ENCODE peak calls at places on chromosomes 12 and 14, in seven cellular contexts. M is GM12865, V is AG04450, C is body of pancreas, T is pulmonary artery endothelial cell, Z is progenitor cell of endocrine pancreas, R is AML-193. E is an unnamed sample.

GRCh38 chr12:3187846-3188755 is 110.9 kb downstream of the TSPAN9 start:
- DNase-seq in M (no peak), V (no peak), C (no peak), T (no peak), Z (no peak), R (no peak), E (no peak)

GRCh38 chr14:58864751-58865519 is 227.2 kb downstream of the DACT1 start:
- DNase-seq in M (no peak), V (peak; percentile 60), C (no peak), T (no peak), Z (no peak), R (no peak), E (no peak)

GRCh38 chr12:6936642-6937480 is 6.8 kb upstream of the RNU7-1 start:
- DNase-seq in M (peak; percentile 73), V (no peak), C (no peak), T (no peak), Z (no peak), R (no peak), E (no peak)

GRCh38 chr12:16324772-16325171 is 22.7 kb upstream of the MGST1 start:
- DNase-seq in M (no peak), V (no peak), C (no peak), T (no peak), Z (no peak), R (no peak), E (no peak)

GRCh38 chr12:26551385-26551784 is 281.6 kb downstream of the ITPR2 start:
- DNase-seq in M (peak; percentile 7), V (no peak), C (no peak), T (no peak), Z (no peak), R (no peak), E (no peak)

GRCh38 chr12:6536894-6537579 is 2.7 kb downstream of the GAPDH start:
- DNase-seq in M (peak; percentile 25), V (no peak), C (no peak), T (no peak), Z (no peak), R (no peak), E (no peak)

GRCh38 chr14:74563233-74563585 is 48.8 kb downstream of the LTBP2 start:
- DNase-seq in M (no peak), V (no peak), C (no peak), T (no peak), Z (no peak), R (no peak), E (no peak)

GRCh38 chr14:34064349-34064748 is 113.5 kb upstream of the EGLN3 start:
- DNase-seq in M (no peak), V (no peak), C (peak; percentile 17), T (no peak), Z (no peak), R (no peak), E (no peak)

GRCh38 chr14:52988153-52988552 is 37.3 kb upstream of the FERMT2 start:
- DNase-seq in M (no peak), V (no peak), C (no peak), T (no peak), Z (no peak), R (no peak), E (no peak)

GRCh38 chr14:99755068-99755405 is 38.2 kb upstream of the EML1 start:
- DNase-seq in M (no peak), V (no peak), C (no peak), T (no peak), Z (no peak), R (no peak), E (no peak)

GRCh38 chr12:113896194-113896593 is 69.9 kb downstream of the RBM19 start:
- DNase-seq in M (no peak), V (no peak), C (no peak), T (no peak), Z (no peak), R (no peak), E (no peak)

GRCh38 chr14:77786148-77786547 is 13.8 kb upstream of the ADCK1 start:
- DNase-seq in M (no peak), V (no peak), C (no peak), T (no peak), Z (no peak), R (no peak), E (no peak)

GRCh38 chr12:2047752-2048151 is 5.0 kb upstream of the CACNA1C start:
- DNase-seq in M (no peak), V (no peak), C (no peak), T (no peak), Z (no peak), R (no peak), E (no peak)

GRCh38 chr12:47237751-47238211 is 158.0 kb upstream of the AMIGO2 start:
- DNase-seq in M (no peak), V (no peak), C (no peak), T (no peak), Z (no peak), R (no peak), E (no peak)

GRCh38 chr14:70013269-70013873 is 134.2 kb downstream of the SMOC1 start:
- DNase-seq in M (peak; percentile 55), V (no peak), C (peak; percentile 70), T (no peak), Z (no peak), R (peak; percentile 11), E (no peak)

GRCh38 chr14:21087294-21088091 is 11.0 kb downstream of the ZNF219 start:
- DNase-seq in M (peak; percentile 78), V (no peak), C (no peak), T (peak; percentile 83), Z (no peak), R (peak; percentile 37), E (peak; percentile 85)

GRCh38 chr12:85765443-85765842 is 70.8 kb downstream of the RASSF9 start:
- DNase-seq in M (no peak), V (no peak), C (no peak), T (no peak), Z (no peak), R (no peak), E (no peak)

GRCh38 chr12:108643941-108644742 is 10.4 kb upstream of the SELPLG start:
- DNase-seq in M (no peak), V (no peak), C (no peak), T (no peak), Z (no peak), R (no peak), E (peak; percentile 38)

GRCh38 chr12:5185435-5186069 is 141.9 kb downstream of the KCNA5 start:
- DNase-seq in M (no peak), V (no peak), C (no peak), T (no peak), Z (no peak), R (no peak), E (no peak)

GRCh38 chr12:31393004-31393550 is 67.1 kb upstream of the SINHCAF start:
- DNase-seq in M (no peak), V (no peak), C (no peak), T (no peak), Z (no peak), R (no peak), E (no peak)

GRCh38 chr12:103097496-103097895 is 140.0 kb downstream of the ASCL1 start:
- DNase-seq in M (no peak), V (no peak), C (no peak), T (no peak), Z (no peak), R (no peak), E (no peak)

GRCh38 chr12:108826115-108826806 is 31.1 kb downstream of the SSH1 start:
- DNase-seq in M (no peak), V (peak; percentile 83), C (no peak), T (peak; percentile 88), Z (no peak), R (no peak), E (peak; percentile 98)

GRCh38 chr14:30882431-30882830 is 8.1 kb downstream of the COCH start:
- DNase-seq in M (no peak), V (no peak), C (no peak), T (no peak), Z (no peak), R (no peak), E (no peak)

GRCh38 chr12:6950944-6951540 is at the start of gene PTPN6:
- DNase-seq in M (peak; percentile 89), V (no peak), C (no peak), T (no peak), Z (no peak), R (peak; percentile 79), E (no peak)

GRCh38 chr12:87120440-87120839 is 864.2 kb upstream of the MGAT4C start:
- DNase-seq in M (no peak), V (no peak), C (no peak), T (no peak), Z (no peak), R (no peak), E (no peak)

GRCh38 chr12:124681779-124682391 is 114.5 kb upstream of the NCOR2 start:
- DNase-seq in M (no peak), V (no peak), C (no peak), T (peak; percentile 48), Z (no peak), R (no peak), E (peak; percentile 70)

GRCh38 chr12:120115692-120116442 is 686 bp downstream of the RAB35 start:
- DNase-seq in M (peak; percentile 73), V (no peak), C (peak; percentile 45), T (no peak), Z (no peak), R (peak; percentile 35), E (peak; percentile 29)

GRCh38 chr12:130338794-130339601 is 1.3 kb downstream of the PIWIL1 start:
- DNase-seq in M (no peak), V (no peak), C (no peak), T (no peak), Z (no peak), R (no peak), E (no peak)

GRCh38 chr14:101097109-101097793 is 193.7 kb upstream of the RTL1 start:
- DNase-seq in M (no peak), V (no peak), C (no peak), T (no peak), Z (no peak), R (no peak), E (no peak)

GRCh38 chr14:104138098-104138890 is at the start of gene KIF26A:
- DNase-seq in M (no peak), V (no peak), C (peak; percentile 38), T (no peak), Z (peak; percentile 43), R (no peak), E (peak; percentile 26)

GRCh38 chr14:97402279-97402678 is 605.1 kb downstream of the VRK1 start:
- DNase-seq in M (no peak), V (no peak), C (no peak), T (no peak), Z (no peak), R (no peak), E (no peak)

GRCh38 chr12:43579240-43579639 is 27.2 kb upstream of the ADAMTS20 start:
- DNase-seq in M (no peak), V (no peak), C (no peak), T (no peak), Z (no peak), R (no peak), E (peak; percentile 18)

GRCh38 chr12:65596514-65597010 is 227.7 kb upstream of the HMGA2 start:
- DNase-seq in M (no peak), V (no peak), C (no peak), T (no peak), Z (no peak), R (no peak), E (no peak)

GRCh38 chr14:77014004-77014604 is 14.4 kb downstream of the IRF2BPL start:
- DNase-seq in M (no peak), V (no peak), C (peak; percentile 87), T (no peak), Z (no peak), R (no peak), E (no peak)

GRCh38 chr12:53205747-53206146 is 1.3 kb downstream of the ITGB7 start:
- DNase-seq in M (peak; percentile 97), V (peak; percentile 61), C (no peak), T (no peak), Z (no peak), R (peak; percentile 23), E (no peak)

GRCh38 chr12:43004908-43005307 is 415.4 kb upstream of the PRICKLE1 start:
- DNase-seq in M (no peak), V (no peak), C (no peak), T (no peak), Z (no peak), R (no peak), E (peak; percentile 13)

GRCh38 chr14:22370084-22370847 is 218.8 kb downstream of the DAD1 start:
- DNase-seq in M (no peak), V (no peak), C (peak; percentile 19), T (no peak), Z (no peak), R (no peak), E (no peak)

GRCh38 chr12:102478416-102479098 is 1.8 kb downstream of the IGF1 start:
- DNase-seq in M (peak; percentile 84), V (no peak), C (no peak), T (no peak), Z (peak; percentile 8), R (no peak), E (no peak)